ENCODE peak calls at places on chromosomes 7 and 10, in seven cellular contexts. C is HEK293T; L is stimulated activated CD8-positive, alpha-beta memory T cell treated with anti-CD3 and anti-CD28 coated beads, Interleukin-12 subunit alpha, Interleukin-12 subunit beta, amount 100 ng/mL, for 4 hours; S is AG08395; N is heart right ventricle; Y is activated T-cell treated with anti-CD3 and anti-CD28 coated beads for 4 hours; J is astrocyte of the spinal cord. M is an unnamed sample.

GRCh38 chr7:19560111-19560883 is 148.5 kb downstream of the POLR1F start:
- DNase-seq in C (no peak), L (no peak), S (peak), N (no peak), Y (no peak), J (peak), M (peak)

GRCh38 chr10:129424978-129425377 is 42.1 kb upstream of the MGMT start:
- DNase-seq in C (no peak), L (no peak), S (no peak), N (no peak), Y (no peak), J (no peak), M (no peak)

GRCh38 chr10:49070701-49071100 is 44.6 kb downstream of the VSTM4 start:
- DNase-seq in C (no peak), L (no peak), S (no peak), N (no peak), Y (no peak), J (no peak), M (no peak)

GRCh38 chr7:30911561-30911969 is at the start of gene AQP1:
- DNase-seq in C (no peak), L (no peak), S (no peak), N (peak), Y (no peak), J (peak), M (no peak)

GRCh38 chr10:27614776-27615175 is 110.7 kb downstream of the RAB18 start:
- DNase-seq in C (no peak), L (no peak), S (no peak), N (no peak), Y (no peak), J (no peak), M (no peak)

GRCh38 chr7:55206235-55207029 is 158.7 kb upstream of the LANCL2 start:
- DNase-seq in C (no peak), L (no peak), S (no peak), N (no peak), Y (no peak), J (peak), M (no peak)

GRCh38 chr7:139783647-139784385 is 6.0 kb upstream of the HIPK2 start:
- DNase-seq in C (no peak), L (no peak), S (no peak), N (no peak), Y (no peak), J (no peak), M (no peak)

GRCh38 chr7:30974605-30975256 is 11.0 kb downstream of the GHRHR start:
- DNase-seq in C (peak), L (no peak), S (peak), N (peak), Y (no peak), J (peak), M (peak)

GRCh38 chr7:124768525-124768924 is 2.9 kb upstream of the GPR37 start:
- DNase-seq in C (no peak), L (no peak), S (no peak), N (no peak), Y (no peak), J (no peak), M (no peak)